ENCODE peak calls at places on chromosome 1, in nine cellular contexts. U is cardiac fibroblast; J is activated CD4-positive, alpha-beta T cell treated with anti-CD3 and anti-CD28 coated beads for 48 hours; L is lower lobe of right lung; R is activated T-cell treated with anti-CD3 and anti-CD28 coated beads for 24 hours; Z is activated CD8-positive, alpha-beta T cell treated with anti-CD3 and anti-CD28 coated beads, Interleukin-2, amount 10 ng/mL, durations not matched to agents 7 days and 5 days; X is M059J; Y is T-helper 2 cell; W is HS-27A. B is an unnamed sample.
A peak's percentile ranks its signal among the peaks of the same experiment; 100 is the strongest.

GRCh38 chr1:112748396-112748795 is 33.3 kb upstream of the PPM1J start:
- DNase-seq in Y (no peak), L (no peak), J (no peak), R (no peak), U (no peak), X (no peak), Z (no peak), W (no peak), B (no peak)

GRCh38 chr1:33637846-33638440 is 165.5 kb downstream of the ZSCAN20 start:
- DNase-seq in W (no peak), R (no peak), J (no peak), X (peak; percentile 71), L (no peak), Y (no peak), Z (no peak), U (no peak), B (peak; percentile 8)

GRCh38 chr1:220818421-220819173 is 31.9 kb downstream of the MTARC1 start:
- DNase-seq in Y (no peak), U (peak; percentile 73), R (no peak), W (peak; percentile 73), X (peak; percentile 97), L (no peak), J (no peak), Z (no peak), B (peak; percentile 95)

GRCh38 chr1:48704736-48705135 is 72.0 kb downstream of the BEND5 start:
- DNase-seq in R (no peak), Z (no peak), U (no peak), J (no peak), W (no peak), Y (no peak), X (no peak), L (no peak), B (no peak)

GRCh38 chr1:110100335-110100734 is 11.9 kb upstream of the UBL4B start:
- DNase-seq in X (no peak), U (no peak), Y (no peak), L (no peak), W (no peak), R (no peak), Z (no peak), J (no peak), B (no peak)

GRCh38 chr1:212512731-212513559 is 80.2 kb downstream of the NENF start:
- DNase-seq in L (no peak), W (peak; percentile 49), Y (no peak), Z (no peak), X (peak; percentile 98), R (no peak), U (no peak), J (peak; percentile 10), B (peak; percentile 68)

GRCh38 chr1:16009678-16010077 is 5.6 kb downstream of the SRARP start:
- DNase-seq in U (no peak), W (no peak), L (no peak), X (no peak), R (no peak), Y (no peak), Z (no peak), J (no peak), B (no peak)

GRCh38 chr1:78225153-78225552 is 179.4 kb downstream of the GIPC2 start:
- DNase-seq in U (no peak), Z (no peak), W (no peak), X (peak; percentile 95), L (no peak), R (no peak), J (no peak), Y (no peak), B (peak; percentile 24)

GRCh38 chr1:38788937-38789336 is 70.6 kb downstream of the RRAGC start:
- DNase-seq in J (no peak), U (no peak), R (no peak), Y (no peak), Z (no peak), X (no peak), L (no peak), W (no peak), B (no peak)

GRCh38 chr1:114959423-114959822 is 70.2 kb upstream of the TSHB start:
- DNase-seq in X (no peak), R (no peak), Z (no peak), J (no peak), L (no peak), W (no peak), Y (no peak), U (no peak), B (no peak)

GRCh38 chr1:117466761-117467160 is 99.5 kb downstream of the MAN1A2 start:
- DNase-seq in U (peak; percentile 52), Y (no peak), W (no peak), L (no peak), Z (no peak), X (peak; percentile 30), R (no peak), J (no peak), B (peak; percentile 48)

GRCh38 chr1:54800899-54801759 is at the start of gene TTC22:
- DNase-seq in L (peak; percentile 85), U (peak; percentile 12), W (no peak), X (peak; percentile 34), R (peak; percentile 54), Z (peak; percentile 85), Y (peak; percentile 59), J (peak; percentile 81), B (peak; percentile 20)

GRCh38 chr1:66182551-66183178 is 351.3 kb upstream of the SGIP1 start:
- DNase-seq in L (no peak), R (peak; percentile 23), W (peak; percentile 52), X (peak; percentile 54), J (peak; percentile 62), Y (no peak), U (peak; percentile 81), Z (peak; percentile 44), B (peak; percentile 55)

GRCh38 chr1:107666493-107666892 is 298.5 kb downstream of the VAV3 start:
- DNase-seq in Y (no peak), X (no peak), L (no peak), W (no peak), J (no peak), U (no peak), R (no peak), Z (no peak), B (no peak)

GRCh38 chr1:153397924-153398651 is 7.2 kb upstream of the S100A8 start:
- DNase-seq in J (no peak), X (no peak), L (no peak), U (no peak), R (no peak), Z (no peak), Y (no peak), W (no peak), B (no peak)

B was measured in ELR.